ENCODE peak calls at places on chromosomes 2 and 18, in six cellular contexts. One of them, this sample, is unnamed.
A peak's percentile ranks its signal among the peaks of the same experiment; 100 is the strongest.

GRCh38 chr18:79413426-79413825 is 17.7 kb downstream of the NFATC1 start:
- DNase-seq in endodermal cell: no peak
- DNase-seq in IMR-90: no peak
- DNase-seq in heart left ventricle: no peak
- DNase-seq in fibroblast of lung: no peak
- DNase-seq in cardiac muscle cell: no peak
- DNase-seq in this sample: no peak

GRCh38 chr2:206723288-206723687 is 5.1 kb upstream of the DYTN start:
- DNase-seq in IMR-90: no peak
- DNase-seq in fibroblast of lung: no peak
- DNase-seq in heart left ventricle: no peak
- DNase-seq in endodermal cell: no peak
- DNase-seq in cardiac muscle cell: no peak
- DNase-seq in this sample: no peak

GRCh38 chr2:3534251-3534814 is 15.0 kb upstream of the ADI1 start:
- DNase-seq in endodermal cell: no peak
- DNase-seq in heart left ventricle: no peak
- DNase-seq in fibroblast of lung: no peak
- DNase-seq in IMR-90: no peak
- DNase-seq in cardiac muscle cell: no peak
- DNase-seq in this sample: no peak

GRCh38 chr2:69456950-69457445 is 19.8 kb upstream of the NFU1 start:
- DNase-seq in cardiac muscle cell: no peak
- DNase-seq in heart left ventricle: no peak
- DNase-seq in fibroblast of lung: no peak
- DNase-seq in endodermal cell: no peak
- DNase-seq in IMR-90: no peak
- DNase-seq in this sample: no peak

GRCh38 chr18:6412933-6413472 is 1.7 kb downstream of the L3MBTL4 start:
- DNase-seq in fibroblast of lung: no peak
- DNase-seq in cardiac muscle cell: no peak
- DNase-seq in heart left ventricle: no peak
- DNase-seq in IMR-90: no peak
- DNase-seq in endodermal cell: no peak
- DNase-seq in this sample: no peak

GRCh38 chr2:69280017-69280671 is 106.9 kb downstream of the GFPT1 start:
- DNase-seq in cardiac muscle cell: no peak
- DNase-seq in endodermal cell: peak; percentile 67
- DNase-seq in heart left ventricle: no peak
- DNase-seq in IMR-90: no peak
- DNase-seq in fibroblast of lung: no peak
- DNase-seq in this sample: no peak

GRCh38 chr2:127659408-127660290 is 13.7 kb downstream of the GPR17 start:
- DNase-seq in heart left ventricle: peak; percentile 73
- DNase-seq in fibroblast of lung: no peak
- DNase-seq in cardiac muscle cell: no peak
- DNase-seq in IMR-90: no peak
- DNase-seq in endodermal cell: no peak
- DNase-seq in this sample: no peak

GRCh38 chr2:136375017-136375901 is 257.3 kb upstream of the CXCR4 start:
- DNase-seq in cardiac muscle cell: no peak
- DNase-seq in endodermal cell: peak; percentile 16
- DNase-seq in heart left ventricle: no peak
- DNase-seq in IMR-90: no peak
- DNase-seq in fibroblast of lung: no peak
- DNase-seq in this sample: no peak

GRCh38 chr2:102657770-102658169 is 38.4 kb downstream of the SLC9A2 start:
- DNase-seq in endodermal cell: peak; percentile 68
- DNase-seq in heart left ventricle: no peak
- DNase-seq in cardiac muscle cell: no peak
- DNase-seq in IMR-90: no peak
- DNase-seq in fibroblast of lung: no peak
- DNase-seq in this sample: no peak

GRCh38 chr2:241636182-241636982 is 576 bp downstream of the THAP4 start:
- DNase-seq in cardiac muscle cell: peak; percentile 68
- DNase-seq in fibroblast of lung: peak; percentile 48
- DNase-seq in endodermal cell: peak; percentile 81
- DNase-seq in IMR-90: peak; percentile 20
- DNase-seq in heart left ventricle: peak; percentile 49
- DNase-seq in this sample: peak; percentile 77

GRCh38 chr2:71932027-71932779 is 215.5 kb downstream of the CYP26B1 start:
- DNase-seq in IMR-90: no peak
- DNase-seq in cardiac muscle cell: no peak
- DNase-seq in fibroblast of lung: no peak
- DNase-seq in heart left ventricle: peak; percentile 6
- DNase-seq in endodermal cell: no peak
- DNase-seq in this sample: no peak

GRCh38 chr2:241910604-241911520 is 41.3 kb downstream of the RTP5 start:
- DNase-seq in IMR-90: no peak
- DNase-seq in endodermal cell: no peak
- DNase-seq in cardiac muscle cell: no peak
- DNase-seq in fibroblast of lung: no peak
- DNase-seq in heart left ventricle: no peak
- DNase-seq in this sample: no peak

GRCh38 chr2:1607971-1608688 is 136.2 kb downstream of the PXDN start:
- DNase-seq in endodermal cell: no peak
- DNase-seq in fibroblast of lung: peak; percentile 71
- DNase-seq in cardiac muscle cell: no peak
- DNase-seq in IMR-90: peak; percentile 71
- DNase-seq in heart left ventricle: no peak
- DNase-seq in this sample: no peak

GRCh38 chr2:233413529-233414272 is 59.4 kb downstream of the DGKD start:
- DNase-seq in IMR-90: peak; percentile 46
- DNase-seq in fibroblast of lung: peak; percentile 75
- DNase-seq in cardiac muscle cell: no peak
- DNase-seq in endodermal cell: no peak
- DNase-seq in heart left ventricle: peak; percentile 82
- DNase-seq in this sample: no peak

GRCh38 chr2:177164584-177165052 is 48.0 kb upstream of the HNRNPA3 start:
- DNase-seq in fibroblast of lung: peak; percentile 64
- DNase-seq in endodermal cell: peak; percentile 94
- DNase-seq in heart left ventricle: peak; percentile 85
- DNase-seq in cardiac muscle cell: peak; percentile 88
- DNase-seq in IMR-90: peak; percentile 72
- DNase-seq in this sample: peak; percentile 90

GRCh38 chr2:110716959-110717645 is 15.3 kb upstream of the ACOXL start:
- DNase-seq in endodermal cell: no peak
- DNase-seq in heart left ventricle: no peak
- DNase-seq in fibroblast of lung: peak; percentile 19
- DNase-seq in cardiac muscle cell: no peak
- DNase-seq in IMR-90: no peak
- DNase-seq in this sample: no peak

GRCh38 chr18:32907656-32908441 is 135.0 kb upstream of the KLHL14 start:
- DNase-seq in heart left ventricle: no peak
- DNase-seq in cardiac muscle cell: no peak
- DNase-seq in fibroblast of lung: no peak
- DNase-seq in IMR-90: no peak
- DNase-seq in endodermal cell: no peak
- DNase-seq in this sample: no peak

GRCh38 chr2:184067502-184067901 is 530.8 kb upstream of the ZNF804A start:
- DNase-seq in endodermal cell: peak; percentile 50
- DNase-seq in IMR-90: no peak
- DNase-seq in cardiac muscle cell: peak; percentile 5
- DNase-seq in heart left ventricle: no peak
- DNase-seq in fibroblast of lung: no peak
- DNase-seq in this sample: no peak

GRCh38 chr18:79494936-79495335 is 99.2 kb downstream of the NFATC1 start:
- DNase-seq in IMR-90: no peak
- DNase-seq in fibroblast of lung: no peak
- DNase-seq in cardiac muscle cell: no peak
- DNase-seq in endodermal cell: no peak
- DNase-seq in heart left ventricle: no peak
- DNase-seq in this sample: no peak

GRCh38 chr2:123777116-123777515 is 248.0 kb upstream of the CNTNAP5 start:
- DNase-seq in heart left ventricle: no peak
- DNase-seq in IMR-90: no peak
- DNase-seq in cardiac muscle cell: no peak
- DNase-seq in endodermal cell: no peak
- DNase-seq in fibroblast of lung: no peak
- DNase-seq in this sample: no peak

GRCh38 chr2:241733391-241734207 is 831 bp upstream of the D2HGDH start:
- DNase-seq in IMR-90: no peak
- DNase-seq in endodermal cell: no peak
- DNase-seq in cardiac muscle cell: no peak
- DNase-seq in heart left ventricle: no peak
- DNase-seq in fibroblast of lung: no peak
- DNase-seq in this sample: no peak

GRCh38 chr2:36620321-36620720 is 22.4 kb upstream of the FEZ2 start:
- DNase-seq in endodermal cell: no peak
- DNase-seq in cardiac muscle cell: no peak
- DNase-seq in heart left ventricle: no peak
- DNase-seq in fibroblast of lung: no peak
- DNase-seq in IMR-90: no peak
- DNase-seq in this sample: no peak

GRCh38 chr18:56257215-56257614 is 381.2 kb downstream of the TXNL1 start:
- DNase-seq in fibroblast of lung: peak; percentile 98
- DNase-seq in endodermal cell: no peak
- DNase-seq in cardiac muscle cell: no peak
- DNase-seq in heart left ventricle: no peak
- DNase-seq in IMR-90: peak; percentile 96
- DNase-seq in this sample: peak; percentile 19

GRCh38 chr2:208407667-208408066 is 1.1 kb downstream of the PTH2R start:
- DNase-seq in IMR-90: peak; percentile 2
- DNase-seq in heart left ventricle: no peak
- DNase-seq in fibroblast of lung: peak; percentile 3
- DNase-seq in endodermal cell: peak; percentile 69
- DNase-seq in cardiac muscle cell: peak; percentile 20
- DNase-seq in this sample: peak; percentile 38

GRCh38 chr2:219398721-219399333 is 11.1 kb upstream of the DNPEP start:
- DNase-seq in IMR-90: peak; percentile 68
- DNase-seq in heart left ventricle: no peak
- DNase-seq in cardiac muscle cell: no peak
- DNase-seq in endodermal cell: no peak
- DNase-seq in fibroblast of lung: no peak
- DNase-seq in this sample: peak; percentile 66
- H3K4me1 ChIP-seq in IMR-90: peaks cover 11% of the 10 kb centered on the region
- H3K4me1 ChIP-seq in heart left ventricle: peaks cover 9% of the 10 kb centered on the region
- H3K4me1 ChIP-seq in cardiac muscle cell: peaks cover 17% of the 10 kb centered on the region
- H3K4me1 ChIP-seq in endodermal cell: peaks cover 28% of the 10 kb centered on the region
- H3K4me1 ChIP-seq in fibroblast of lung: peaks cover 5% of the 10 kb centered on the region
- H3K4me1 ChIP-seq in this sample: peaks cover 44% of the 10 kb centered on the region

GRCh38 chr2:169715379-169716228 is 18.0 kb upstream of the KLHL23 start:
- DNase-seq in IMR-90: peak; percentile 41
- DNase-seq in heart left ventricle: no peak
- DNase-seq in cardiac muscle cell: peak; percentile 32
- DNase-seq in endodermal cell: peak; percentile 38
- DNase-seq in fibroblast of lung: peak; percentile 19
- DNase-seq in this sample: peak; percentile 39
- H3K4me1 ChIP-seq in IMR-90: peaks cover 15% of the 10 kb centered on the region
- H3K4me1 ChIP-seq in heart left ventricle: peaks cover 24% of the 10 kb centered on the region
- H3K4me1 ChIP-seq in cardiac muscle cell: peaks cover 16% of the 10 kb centered on the region
- H3K4me1 ChIP-seq in endodermal cell: peaks cover 4% of the 10 kb centered on the region
- H3K4me1 ChIP-seq in fibroblast of lung: peaks cover 15% of the 10 kb centered on the region
- H3K4me1 ChIP-seq in this sample: peaks cover 29% of the 10 kb centered on the region

GRCh38 chr2:65232636-65233035 is 5.0 kb downstream of the ACTR2 start:
- DNase-seq in heart left ventricle: no peak
- DNase-seq in fibroblast of lung: peak; percentile 84
- DNase-seq in IMR-90: peak; percentile 77
- DNase-seq in cardiac muscle cell: no peak
- DNase-seq in endodermal cell: no peak
- DNase-seq in this sample: no peak
- H3K4me1 ChIP-seq in heart left ventricle: peaks cover 68% of the 10 kb centered on the region
- H3K4me1 ChIP-seq in fibroblast of lung: peaks cover 7% of the 10 kb centered on the region
- H3K4me1 ChIP-seq in IMR-90: peaks cover 8% of the 10 kb centered on the region
- H3K4me1 ChIP-seq in cardiac muscle cell: no peaks in the 10 kb centered on the region
- H3K4me1 ChIP-seq in endodermal cell: no peaks in the 10 kb centered on the region
- H3K4me1 ChIP-seq in this sample: peaks cover 8% of the 10 kb centered on the region

DNA sequence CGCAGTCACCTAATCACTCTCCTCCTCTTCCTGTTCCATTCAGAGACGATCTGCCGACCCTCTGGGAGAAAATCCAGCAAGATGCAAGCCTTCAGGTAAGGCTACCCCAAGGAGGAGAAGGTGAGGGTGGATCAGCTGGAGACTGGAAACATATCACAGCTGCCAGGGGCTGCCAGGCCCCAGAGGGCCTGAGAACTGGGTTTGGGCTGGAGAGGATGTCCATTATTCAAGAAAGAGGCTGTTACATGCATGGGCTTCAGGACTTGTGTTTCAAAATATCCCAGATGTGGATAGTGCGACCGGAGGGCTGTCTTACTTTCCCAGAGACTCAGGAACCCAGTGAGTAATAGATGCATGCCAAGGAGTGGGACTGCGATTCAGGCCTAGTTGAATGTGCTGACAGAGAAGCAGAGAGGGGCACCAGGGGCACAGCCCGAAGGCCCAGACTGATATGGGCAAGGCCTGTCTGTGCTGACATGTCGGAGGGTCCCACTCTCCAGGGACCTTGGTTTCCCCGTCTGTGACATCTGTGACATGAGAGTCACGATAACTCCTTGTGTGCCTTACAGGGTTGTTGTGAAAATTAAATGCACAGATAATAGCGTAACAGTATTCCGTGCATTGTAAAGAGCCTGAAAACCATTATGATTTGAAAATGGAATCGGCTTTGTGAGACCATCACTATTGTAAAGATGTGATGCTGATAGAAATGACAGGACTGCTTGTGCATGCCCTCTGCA is 418 bp downstream of the IL1RN start:
- DNase-seq in endodermal cell: no peak
- DNase-seq in IMR-90: no peak
- DNase-seq in cardiac muscle cell: no peak
- DNase-seq in fibroblast of lung: no peak
- DNase-seq in heart left ventricle: no peak
- DNase-seq in this sample: no peak
- H3K4me1 ChIP-seq in endodermal cell: no peaks in the 10 kb centered on the region
- H3K4me1 ChIP-seq in IMR-90: no peaks in the 10 kb centered on the region
- H3K4me1 ChIP-seq in cardiac muscle cell: no peaks in the 10 kb centered on the region
- H3K4me1 ChIP-seq in fibroblast of lung: no peaks in the 10 kb centered on the region
- H3K4me1 ChIP-seq in heart left ventricle: peaks cover 10% of the 10 kb centered on the region
- H3K4me1 ChIP-seq in this sample: peaks cover 4% of the 10 kb centered on the region

GRCh38 chr2:232385660-232386489 is 7.3 kb downstream of the ALPP start:
- DNase-seq in endodermal cell: no peak
- DNase-seq in IMR-90: peak; percentile 81
- DNase-seq in heart left ventricle: no peak
- DNase-seq in cardiac muscle cell: peak; percentile 61
- DNase-seq in fibroblast of lung: peak; percentile 94
- DNase-seq in this sample: peak; percentile 83

GRCh38 chr2:232386490-232386739 is 7.9 kb downstream of the ALPP start:
- DNase-seq in fibroblast of lung: no peak
- DNase-seq in heart left ventricle: no peak
- DNase-seq in endodermal cell: no peak
- DNase-seq in cardiac muscle cell: no peak
- DNase-seq in IMR-90: no peak
- DNase-seq in this sample: no peak

GRCh38 chr2:232382331-232383225 is 4.0 kb downstream of the ALPP start:
- DNase-seq in heart left ventricle: no peak
- DNase-seq in cardiac muscle cell: no peak
- DNase-seq in fibroblast of lung: no peak
- DNase-seq in endodermal cell: no peak
- DNase-seq in IMR-90: no peak
- DNase-seq in this sample: no peak

GRCh38 chr2:232386740-232387450 is 8.3 kb downstream of the ALPP start:
- DNase-seq in IMR-90: no peak
- DNase-seq in fibroblast of lung: peak; percentile 36
- DNase-seq in cardiac muscle cell: peak; percentile 53
- DNase-seq in heart left ventricle: no peak
- DNase-seq in endodermal cell: peak; percentile 78
- DNase-seq in this sample: no peak

GRCh38 chr2:232384466-232384865 is 5.9 kb downstream of the ALPP start:
- DNase-seq in fibroblast of lung: no peak
- DNase-seq in IMR-90: no peak
- DNase-seq in heart left ventricle: no peak
- DNase-seq in cardiac muscle cell: no peak
- DNase-seq in endodermal cell: no peak
- DNase-seq in this sample: no peak
- H3K4me1 ChIP-seq in fibroblast of lung: no peaks in the 10 kb centered on the region
- H3K4me1 ChIP-seq in IMR-90: peaks cover 3% of the 10 kb centered on the region
- H3K4me1 ChIP-seq in heart left ventricle: no peaks in the 10 kb centered on the region
- H3K4me1 ChIP-seq in cardiac muscle cell: peaks cover 7% of the 10 kb centered on the region
- H3K4me1 ChIP-seq in endodermal cell: no peaks in the 10 kb centered on the region
- H3K4me1 ChIP-seq in this sample: peaks cover 12% of the 10 kb centered on the region

This sample was measured in hepatocyte.